ENCODE peak calls at places on chromosomes 3 and 15, in four cellular contexts. M, C, B and V are unnamed samples.

GRCh38 chr3:17304969-17305368 is 420.2 kb downstream of the PLCL2 start:
- DNase-seq in C (no peak), M (no peak), B (no peak), V (no peak)

GRCh38 chr3:132088291-132088690 is 53.5 kb upstream of the CPNE4 start:
- DNase-seq in B (no peak), C (no peak), M (no peak), V (no peak)

GRCh38 chr15:66763186-66764066 is 61.4 kb downstream of the SMAD6 start:
- DNase-seq in C (no peak), M (peak; percentile 51), B (no peak), V (no peak)

GRCh38 chr15:74194572-74195559 is 7.7 kb downstream of the STRA6 start:
- DNase-seq in M (no peak), C (no peak), B (no peak), V (no peak)

GRCh38 chr15:74302821-74303359 is 64.6 kb downstream of the CYP11A1 start:
- DNase-seq in B (peak; percentile 42), M (peak; percentile 45), C (no peak), V (peak; percentile 37)

GRCh38 chr3:38555149-38555840 is 59.2 kb downstream of the EXOG start:
- DNase-seq in M (no peak), B (no peak), C (no peak), V (no peak)

GRCh38 chr3:179321585-179322322 is 1.1 kb upstream of the ZNF639 start:
- DNase-seq in C (no peak), M (peak; percentile 74), B (no peak), V (peak; percentile 69)

GRCh38 chr3:60594025-60594424 is 657.2 kb downstream of the FHIT start:
- DNase-seq in C (no peak), M (peak; percentile 66), B (no peak), V (peak; percentile 74)